ENCODE peak calls at places on chromosomes 12 and 14, in five cellular contexts. Z is activated CD4-positive, alpha-beta T cell treated with anti-CD3 and anti-CD28 coated beads for 1 hour; Q is activated naive CD8-positive, alpha-beta T cell treated with anti-CD3 and anti-CD28 coated beads, Interleukin-2, amount 50 U/mL, for 24 hours; L is hypothalamus; S is tibial artery. J is an unnamed sample.

GRCh38 chr12:6193853-6194815 is 6.1 kb upstream of the CD9 start:
- DNase-seq in Z (no peak), S (no peak), L (no peak), Q (no peak), J (no peak)

GRCh38 chr12:79424109-79424721 is 266.5 kb downstream of the PAWR start:
- DNase-seq in L (no peak), Q (no peak), S (no peak), Z (no peak), J (no peak)

GRCh38 chr12:49331360-49332222 is 5.4 kb downstream of the C1QL4 start:
- DNase-seq in L (peak; percentile 65), S (peak; percentile 71), Q (no peak), Z (no peak), J (peak; percentile 57)

GRCh38 chr14:101979666-101980065 is 15.3 kb downstream of the DYNC1H1 start:
- DNase-seq in S (no peak), L (no peak), Z (no peak), Q (no peak), J (no peak)

GRCh38 chr12:92973614-92974013 is 44.5 kb upstream of the EEA1 start:
- DNase-seq in Q (no peak), S (no peak), Z (no peak), L (no peak), J (no peak)

GRCh38 chr12:98424726-98425401 is 90.5 kb upstream of the TMPO start:
- DNase-seq in Z (peak; percentile 17), Q (peak; percentile 57), L (peak; percentile 8), S (peak; percentile 58), J (peak; percentile 47)

GRCh38 chr12:127761880-127762279 is 505.1 kb upstream of the TMEM132C start:
- DNase-seq in Q (no peak), L (peak; percentile 29), Z (no peak), S (no peak), J (no peak)

GRCh38 chr12:112107728-112108447 is 695 bp downstream of the NAA25 start:
- DNase-seq in L (no peak), Q (peak; percentile 44), S (no peak), Z (no peak), J (no peak)